ENCODE peak calls at places on chromosomes 11 and 22, in four cellular contexts. One of them, this sample, is unnamed.

GRCh38 chr22:19146215-19146968 is 1.9 kb upstream of the ESS2 start:
- DNase-seq in heart left ventricle: no peak
- DNase-seq in fibroblast of lung: no peak
- DNase-seq in K562: peak; percentile 66
- DNase-seq in this sample: no peak

GRCh38 chr22:29782061-29782845 is 15.1 kb downstream of the UQCR10 start:
- DNase-seq in heart left ventricle: peak; percentile 72
- DNase-seq in fibroblast of lung: no peak
- DNase-seq in K562: no peak
- DNase-seq in this sample: peak; percentile 66

GRCh38 chr11:66492161-66492865 is 12.1 kb downstream of the DPP3 start:
- DNase-seq in heart left ventricle: no peak
- DNase-seq in fibroblast of lung: no peak
- DNase-seq in K562: no peak
- DNase-seq in this sample: no peak

GRCh38 chr22:19611590-19611989 is 87.4 kb upstream of the CLDN5 start:
- DNase-seq in heart left ventricle: no peak
- DNase-seq in fibroblast of lung: no peak
- DNase-seq in K562: no peak
- DNase-seq in this sample: no peak

GRCh38 chr11:120565436-120566155 is 54.0 kb downstream of the GRIK4 start:
- DNase-seq in heart left ventricle: no peak
- DNase-seq in fibroblast of lung: no peak
- DNase-seq in K562: no peak
- DNase-seq in this sample: no peak

GRCh38 chr22:33327348-33327860 is 269.2 kb upstream of the SYN3 start:
- DNase-seq in heart left ventricle: no peak
- DNase-seq in fibroblast of lung: no peak
- DNase-seq in K562: no peak
- DNase-seq in this sample: no peak

GRCh38 chr11:417652-418342 is 3.0 kb upstream of the SIGIRR start:
- DNase-seq in heart left ventricle: no peak
- DNase-seq in fibroblast of lung: no peak
- DNase-seq in K562: no peak
- DNase-seq in this sample: no peak

GRCh38 chr11:70760416-70761020 is 362.2 kb downstream of the CTTN start:
- DNase-seq in heart left ventricle: peak; percentile 38
- DNase-seq in fibroblast of lung: no peak
- DNase-seq in K562: no peak
- DNase-seq in this sample: no peak

GRCh38 chr11:12270215-12270797 is 107.1 kb upstream of the PARVA start:
- DNase-seq in heart left ventricle: no peak
- DNase-seq in fibroblast of lung: no peak
- DNase-seq in K562: no peak
- DNase-seq in this sample: peak; percentile 44

GRCh38 chr11:102267602-102268001 is 49.7 kb upstream of the BIRC3 start:
- DNase-seq in heart left ventricle: no peak
- DNase-seq in fibroblast of lung: peak; percentile 68
- DNase-seq in K562: peak; percentile 32
- DNase-seq in this sample: peak; percentile 70

GRCh38 chr22:26568207-26568706 is 21.7 kb downstream of the TPST2 start:
- DNase-seq in heart left ventricle: no peak
- DNase-seq in fibroblast of lung: peak; percentile 26
- DNase-seq in K562: no peak
- DNase-seq in this sample: no peak

GRCh38 chr11:14541180-14541579 is 21.0 kb upstream of the PSMA1 start:
- DNase-seq in heart left ventricle: no peak
- DNase-seq in fibroblast of lung: peak; percentile 55
- DNase-seq in K562: peak; percentile 19
- DNase-seq in this sample: peak; percentile 33

DNA sequence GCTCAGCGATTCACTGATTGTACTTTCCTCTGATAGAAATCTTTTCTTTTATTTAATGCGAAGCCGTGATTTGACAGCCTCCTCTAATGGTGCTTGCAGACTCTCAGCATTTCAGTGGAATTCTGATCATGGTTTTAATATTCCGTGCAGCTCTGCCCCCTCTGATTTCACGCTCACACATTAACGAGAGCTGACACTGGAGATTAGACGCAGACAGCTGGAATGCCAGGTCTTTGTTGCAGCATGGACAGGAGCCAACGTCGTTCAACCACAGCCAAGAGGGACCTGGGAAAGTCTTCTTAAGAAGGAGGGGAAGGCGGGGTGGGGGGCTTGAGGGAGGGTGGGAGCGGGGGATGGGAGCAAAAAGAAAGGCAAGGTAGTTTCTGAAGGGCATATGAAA is 186.4 kb downstream of the BLID start:
- DNase-seq in heart left ventricle: peak; percentile 58
- DNase-seq in fibroblast of lung: peak; percentile 35
- DNase-seq in K562: no peak
- DNase-seq in this sample: peak; percentile 79
- H3K4me3 ChIP-seq in heart left ventricle: peak overlapping the region; percentile 44
- H3K4me3 ChIP-seq in fibroblast of lung: peak overlapping the region; percentile 67
- H3K4me3 ChIP-seq in K562: no peak overlapping the region
- H3K4me3 ChIP-seq in this sample: peak overlapping the region; percentile 50

GRCh38 chr22:22235564-22235963 is 9.0 kb upstream of the VPREB1 start:
- DNase-seq in heart left ventricle: no peak
- DNase-seq in fibroblast of lung: peak; percentile 19
- DNase-seq in K562: peak; percentile 78
- DNase-seq in this sample: peak; percentile 33
- TF ChIP-seq CTCF in heart left ventricle: no peak
- TF ChIP-seq CTCF in fibroblast of lung: peak; percentile 46
- TF ChIP-seq CTCF in K562: peak; percentile 96
- TF ChIP-seq CTCF in this sample: peak; percentile 49

GRCh38 chr22:35894937-35895708 is 133.5 kb downstream of the RBFOX2 start:
- DNase-seq in heart left ventricle: no peak
- DNase-seq in fibroblast of lung: peak; percentile 95
- DNase-seq in K562: no peak
- DNase-seq in this sample: peak; percentile 91
- H3K4me3 ChIP-seq in heart left ventricle: peak overlapping the region; percentile 51
- H3K4me3 ChIP-seq in fibroblast of lung: peak overlapping the region; percentile 43
- H3K4me3 ChIP-seq in K562: no peak overlapping the region
- H3K4me3 ChIP-seq in this sample: peak overlapping the region; percentile 50

GRCh38 chr11:122556605-122557004 is 98.9 kb upstream of the UBASH3B start:
- DNase-seq in heart left ventricle: peak; percentile 56
- DNase-seq in fibroblast of lung: peak; percentile 19
- DNase-seq in K562: no peak
- DNase-seq in this sample: peak; percentile 5
- TF ChIP-seq CTCF in heart left ventricle: peak; percentile 21
- TF ChIP-seq CTCF in fibroblast of lung: peak; percentile 33
- TF ChIP-seq CTCF in K562: no peak
- TF ChIP-seq CTCF in this sample: peak; percentile 34

GRCh38 chr11:32792948-32793475 is 1.4 kb downstream of the CCDC73 start:
- DNase-seq in heart left ventricle: no peak
- DNase-seq in fibroblast of lung: peak; percentile 42
- DNase-seq in K562: peak; percentile 43
- DNase-seq in this sample: peak; percentile 58
- H3K4me3 ChIP-seq in heart left ventricle: no peak overlapping the region
- H3K4me3 ChIP-seq in fibroblast of lung: peak overlapping the region; percentile 1
- H3K4me3 ChIP-seq in K562: no peak overlapping the region
- H3K4me3 ChIP-seq in this sample: peak overlapping the region; percentile 1

DNA sequence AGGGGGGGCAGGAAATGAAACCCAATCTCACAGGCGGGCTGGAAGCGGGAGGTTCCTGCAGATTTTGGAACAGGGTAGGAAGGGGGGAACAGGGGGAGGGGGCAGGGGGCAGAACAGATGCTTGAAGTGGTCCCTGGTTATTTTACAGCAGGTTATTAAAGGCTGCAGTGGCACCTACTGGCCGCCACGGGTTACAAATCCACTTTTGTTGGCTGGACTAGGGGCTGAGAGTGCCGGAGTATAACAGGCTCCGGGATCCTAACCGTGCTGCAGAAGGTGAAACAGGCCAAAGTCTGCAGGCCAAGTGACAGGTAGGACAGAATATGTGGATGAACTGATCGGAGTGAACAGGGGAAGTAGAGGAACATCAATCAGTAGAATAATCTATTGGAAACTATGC is 2.5 kb downstream of the ROBO3 start:
- DNase-seq in heart left ventricle: no peak
- DNase-seq in fibroblast of lung: peak; percentile 48
- DNase-seq in K562: peak; percentile 50
- DNase-seq in this sample: peak; percentile 39
- TF ChIP-seq CTCF in heart left ventricle: peak; percentile 42
- TF ChIP-seq CTCF in fibroblast of lung: peak; percentile 64
- TF ChIP-seq CTCF in K562: peak; percentile 58
- TF ChIP-seq CTCF in this sample: peak; percentile 63

GRCh38 chr11:103532133-103532788 is 423.0 kb downstream of the DYNC2H1 start:
- DNase-seq in heart left ventricle: no peak
- DNase-seq in fibroblast of lung: peak; percentile 71
- DNase-seq in K562: no peak
- DNase-seq in this sample: peak; percentile 85

GRCh38 chr11:103537904-103538502 is 428.8 kb downstream of the DYNC2H1 start:
- DNase-seq in heart left ventricle: no peak
- DNase-seq in fibroblast of lung: peak; percentile 60
- DNase-seq in K562: no peak
- DNase-seq in this sample: peak; percentile 59

GRCh38 chr11:103536335-103536722 is 427.1 kb downstream of the DYNC2H1 start:
- DNase-seq in heart left ventricle: no peak
- DNase-seq in fibroblast of lung: no peak
- DNase-seq in K562: no peak
- DNase-seq in this sample: no peak

GRCh38 chr11:103534191-103534590 is 425.0 kb downstream of the DYNC2H1 start:
- DNase-seq in heart left ventricle: no peak
- DNase-seq in fibroblast of lung: no peak
- DNase-seq in K562: no peak
- DNase-seq in this sample: no peak

DNA sequence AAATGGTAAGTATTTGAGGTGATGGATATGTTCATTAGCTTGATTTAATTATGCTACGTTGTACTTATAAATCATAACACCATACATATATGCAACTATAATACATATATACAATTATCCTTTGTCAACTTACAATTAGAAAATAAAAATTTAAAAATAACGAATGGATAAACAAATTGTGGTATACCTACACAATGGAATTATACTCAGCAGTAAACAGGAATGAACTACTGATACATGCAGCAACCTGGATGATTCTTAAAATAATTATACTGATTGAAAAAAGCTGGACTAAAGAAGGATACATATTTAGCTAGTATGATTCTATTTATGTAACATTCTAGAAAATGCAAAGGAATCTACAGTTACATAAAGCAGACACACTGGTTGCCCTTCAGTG is 425.7 kb downstream of the DYNC2H1 start:
- DNase-seq in heart left ventricle: no peak
- DNase-seq in fibroblast of lung: no peak
- DNase-seq in K562: no peak
- DNase-seq in this sample: no peak
- H3K4me3 ChIP-seq in heart left ventricle: no peak overlapping the region
- H3K4me3 ChIP-seq in fibroblast of lung: no peak overlapping the region
- H3K4me3 ChIP-seq in K562: no peak overlapping the region
- H3K4me3 ChIP-seq in this sample: no peak overlapping the region

DNA sequence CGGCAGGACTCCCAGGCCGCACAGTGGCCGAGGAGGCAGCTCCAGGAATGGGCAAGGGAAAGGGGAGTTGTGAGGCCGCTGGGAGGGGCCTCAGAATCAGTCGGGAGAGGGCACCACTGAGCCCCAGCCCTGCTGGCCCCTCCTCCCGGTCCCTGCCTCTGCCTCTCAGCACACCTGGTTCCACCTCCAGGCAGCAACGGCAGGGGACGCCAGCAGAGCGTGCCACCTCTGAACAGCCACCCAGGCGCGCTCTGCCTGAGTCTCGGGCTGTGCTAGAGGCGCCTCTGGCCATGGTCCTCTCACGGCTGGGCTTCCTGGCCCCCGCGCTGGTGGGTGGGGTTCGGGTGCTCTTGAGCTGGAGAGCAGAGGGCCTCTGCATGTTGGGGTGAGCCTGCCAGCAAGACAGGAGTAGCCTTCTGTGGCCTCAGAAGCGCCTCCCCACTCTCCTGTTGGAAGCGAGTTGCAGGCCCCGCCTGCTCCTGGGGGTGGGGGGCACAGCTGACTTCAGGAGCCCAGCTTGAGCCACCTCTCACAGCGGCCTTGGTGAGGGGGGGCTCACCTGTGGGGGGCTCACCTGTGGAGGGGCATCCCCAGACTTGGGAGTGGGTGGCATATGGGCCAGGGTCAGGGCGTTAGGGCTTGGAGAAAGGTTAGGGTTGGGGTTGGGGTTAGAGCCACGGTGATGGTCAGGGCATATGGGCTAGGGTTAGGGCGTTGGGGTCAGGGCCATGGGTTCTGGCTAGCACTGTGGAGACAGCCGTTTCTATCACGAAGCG is 32.8 kb downstream of the MOB2 start:
- DNase-seq in heart left ventricle: no peak
- DNase-seq in fibroblast of lung: no peak
- DNase-seq in K562: peak; percentile 68
- DNase-seq in this sample: no peak
- TF ChIP-seq CTCF in heart left ventricle: peak; percentile 45
- TF ChIP-seq CTCF in fibroblast of lung: no peak
- TF ChIP-seq CTCF in K562: peak; percentile 60
- TF ChIP-seq CTCF in this sample: no peak

GRCh38 chr22:43004362-43005035 is 10.4 kb downstream of the PACSIN2 start:
- DNase-seq in heart left ventricle: no peak
- DNase-seq in fibroblast of lung: peak; percentile 68
- DNase-seq in K562: no peak
- DNase-seq in this sample: peak; percentile 58

GRCh38 chr22:43000441-43001175 is 14.3 kb downstream of the PACSIN2 start:
- DNase-seq in heart left ventricle: no peak
- DNase-seq in fibroblast of lung: peak; percentile 37
- DNase-seq in K562: no peak
- DNase-seq in this sample: peak; percentile 61

GRCh38 chr22:43002198-43002577 is 12.8 kb downstream of the PACSIN2 start:
- DNase-seq in heart left ventricle: no peak
- DNase-seq in fibroblast of lung: peak; percentile 58
- DNase-seq in K562: no peak
- DNase-seq in this sample: peak; percentile 90

GRCh38 chr22:43005106-43005505 is 9.8 kb downstream of the PACSIN2 start:
- DNase-seq in heart left ventricle: no peak
- DNase-seq in fibroblast of lung: no peak
- DNase-seq in K562: no peak
- DNase-seq in this sample: no peak

DNA sequence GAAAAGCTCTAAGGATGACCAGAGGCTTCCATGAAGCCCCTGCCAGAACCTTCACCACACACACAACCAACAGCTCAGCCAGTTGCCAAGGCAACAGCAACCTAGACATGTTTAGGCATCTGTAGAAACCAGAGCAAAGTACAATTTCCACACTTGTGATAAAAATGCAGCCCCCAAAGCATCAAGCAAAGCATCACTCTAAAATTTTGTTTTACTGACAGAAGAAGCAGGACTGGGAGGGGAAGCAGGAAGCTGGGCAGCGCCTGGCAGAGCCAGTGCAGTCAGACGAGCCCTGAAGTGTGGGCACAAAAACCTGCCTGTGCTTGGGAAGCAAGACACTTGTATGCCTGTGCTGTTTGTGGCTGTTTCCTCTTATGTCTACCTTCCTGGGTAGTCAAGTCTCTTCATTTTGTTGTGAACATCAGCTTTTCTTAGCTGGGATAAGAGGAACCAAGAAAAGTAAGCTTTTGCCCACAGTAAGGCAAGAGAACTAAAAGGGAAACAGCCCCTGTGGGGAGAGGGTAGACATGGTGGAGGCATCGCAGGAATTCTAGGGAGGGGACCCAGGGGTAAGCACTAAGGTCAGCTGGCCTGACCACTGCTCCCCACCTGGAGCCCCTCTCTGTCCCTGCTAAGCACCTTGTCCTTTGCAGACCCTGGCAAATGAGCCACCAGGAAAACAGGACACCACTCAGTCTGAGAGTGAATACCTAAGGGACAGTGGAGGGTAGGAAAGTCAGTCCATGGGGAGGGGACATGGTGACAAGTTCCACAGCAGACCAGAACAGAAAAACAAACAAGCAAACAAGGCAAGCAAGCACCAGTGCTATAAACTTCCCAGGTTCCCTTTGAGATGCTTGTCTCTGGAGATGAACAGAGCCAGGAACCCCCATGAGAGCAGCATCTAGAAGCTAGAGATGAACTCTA is 13.4 kb downstream of the PACSIN2 start:
- DNase-seq in heart left ventricle: no peak
- DNase-seq in fibroblast of lung: peak; percentile 51
- DNase-seq in K562: no peak
- DNase-seq in this sample: peak; percentile 60
- H3K4me3 ChIP-seq in heart left ventricle: no peak overlapping the region
- H3K4me3 ChIP-seq in fibroblast of lung: no peak overlapping the region
- H3K4me3 ChIP-seq in K562: no peak overlapping the region
- H3K4me3 ChIP-seq in this sample: peak overlapping the region; percentile 55